ENCODE peak calls at places on chromosome 19, in four cellular contexts. R is heart left ventricle, G is endothelial cell, A is fibroblast of lung. K is an unnamed sample.

GRCh38 chr19:632228-633067 is 889 bp downstream of the POLRMT start:
- DNase-seq in R (no peak), A (peak), G (peak), K (peak)

GRCh38 chr19:19211499-19212432 is at the start of gene NCAN:
- DNase-seq in A (no peak), G (peak), R (no peak), K (no peak)

GRCh38 chr19:19485998-19486290 is 29.4 kb downstream of the TSSK6 start:
- DNase-seq in R (no peak), G (no peak), A (no peak), K (no peak)

GRCh38 chr19:54448037-54448773 is 794 bp upstream of the LENG8 start:
- DNase-seq in A (peak), G (peak), R (peak), K (no peak)

GRCh38 chr19:16637535-16637934 is 9.5 kb upstream of the MED26 start:
- DNase-seq in A (no peak), G (no peak), R (no peak), K (no peak)

GRCh38 chr19:55528030-55528801 is 8.7 kb downstream of the SBK2 start:
- DNase-seq in G (no peak), A (peak), R (no peak), K (no peak)

GRCh38 chr19:38013913-38014575 is 107.0 kb downstream of the SIPA1L3 start:
- DNase-seq in A (no peak), R (no peak), G (no peak), K (no peak)

GRCh38 chr19:7188682-7189629 is 105.3 kb downstream of the INSR start:
- DNase-seq in A (peak), R (no peak), G (peak), K (no peak)

GRCh38 chr19:18308051-18308947 is 14.6 kb downstream of the LSM4 start:
- DNase-seq in G (no peak), R (no peak), A (no peak), K (peak)

GRCh38 chr19:31297991-31298390 is 51.2 kb downstream of the TSHZ3 start:
- DNase-seq in A (no peak), G (no peak), R (no peak), K (no peak)

GRCh38 chr19:3658823-3659745 is 32.5 kb upstream of the CACTIN start:
- DNase-seq in G (no peak), R (no peak), A (no peak), K (no peak)

GRCh38 chr19:7605490-7606222 is 10.0 kb downstream of the CAMSAP3 start:
- DNase-seq in R (no peak), A (no peak), G (no peak), K (peak)

GRCh38 chr19:9139609-9140158 is 513 bp upstream of the ZNF317 start:
- DNase-seq in G (no peak), A (peak), R (no peak), K (no peak)

DNA sequence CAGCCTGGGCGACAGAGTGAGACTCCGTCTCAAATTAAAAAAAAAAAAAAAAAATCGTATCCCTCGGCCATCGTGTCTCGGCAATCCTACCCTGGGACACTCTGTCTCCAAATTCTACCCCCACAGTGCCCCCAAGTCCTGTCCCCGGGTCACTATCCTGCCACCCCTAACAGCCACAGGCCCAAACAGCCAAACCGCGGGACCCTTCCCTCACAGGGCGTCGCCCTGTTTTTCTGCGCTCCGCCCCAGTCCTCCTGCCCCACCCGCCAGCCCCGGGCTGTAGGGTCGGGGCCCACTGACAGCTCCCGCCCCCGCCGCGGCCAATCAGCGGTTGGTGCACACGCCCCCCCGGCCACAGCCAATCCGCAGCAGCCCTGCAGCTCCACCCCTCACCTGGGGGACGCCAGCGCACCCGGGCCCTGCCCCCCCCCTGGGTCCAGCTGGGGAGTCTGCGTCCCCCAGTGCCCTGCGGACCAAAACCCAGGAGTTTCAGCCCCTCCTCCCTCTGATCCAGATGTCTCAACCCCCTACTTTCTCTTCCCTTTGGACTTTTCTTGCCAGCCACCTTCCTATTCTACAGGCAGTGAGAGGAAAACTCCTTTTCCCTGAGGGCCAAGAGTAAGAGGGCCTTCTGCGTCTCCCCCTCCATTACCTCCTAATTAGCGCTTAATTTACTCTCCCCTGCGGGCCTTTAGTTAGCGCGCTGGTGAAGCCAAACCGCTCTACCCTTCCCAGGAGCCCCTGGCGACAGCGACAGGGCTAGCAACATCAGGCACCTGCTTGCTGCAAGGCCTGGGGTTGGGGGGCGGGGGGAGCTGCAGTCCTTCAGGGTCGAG is 1.5 kb upstream of the BCAT2 start:
- DNase-seq in A (peak), R (peak), G (peak), K (peak)
- TF ChIP-seq CTCF in A (no peak), R (no peak), G (no peak), K (no peak)

GRCh38 chr19:10812902-10813404 is 23.1 kb downstream of the TMED1 start:
- DNase-seq in R (peak), G (no peak), A (peak), K (no peak)
- TF ChIP-seq CTCF in R (no peak), G (no peak), A (peak), K (no peak)

DNA sequence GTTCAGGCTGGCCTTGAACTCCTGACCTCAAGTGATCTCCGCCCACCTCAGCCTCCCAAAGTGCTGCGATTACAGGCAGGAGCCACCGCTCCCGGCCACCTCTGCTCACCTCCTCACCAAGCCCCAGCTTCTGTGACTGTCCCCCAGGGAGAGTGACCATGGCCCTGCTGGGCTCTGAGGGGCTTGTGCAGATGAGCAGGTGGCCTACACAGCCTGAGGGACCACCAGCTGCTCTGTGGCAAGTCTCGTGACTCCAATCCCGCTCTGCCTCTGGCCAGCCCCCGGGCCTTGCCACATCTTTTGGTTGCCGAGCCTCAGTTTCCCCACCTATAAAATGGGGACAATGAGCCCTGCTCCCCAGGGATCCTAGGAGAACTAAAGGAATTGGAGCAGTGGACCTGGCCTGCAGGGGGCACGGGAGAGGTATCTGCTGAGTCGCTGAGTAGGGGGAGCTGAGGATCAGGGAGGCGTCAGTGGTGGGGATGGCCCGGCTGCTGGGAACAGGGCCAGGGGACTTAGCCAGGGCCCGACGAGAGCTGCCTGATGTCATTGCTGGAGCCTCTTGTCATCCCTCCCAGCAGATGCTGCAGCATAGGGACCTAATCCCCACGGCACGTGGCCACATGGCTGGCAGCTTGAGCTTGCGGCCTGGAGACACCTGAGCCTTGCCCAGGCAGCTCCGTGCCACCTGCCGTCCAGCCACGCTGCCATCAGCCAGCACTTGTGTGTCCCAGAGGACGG is 74.7 kb downstream of the GADD45B start:
- DNase-seq in R (peak), A (no peak), G (no peak), K (no peak)
- TF ChIP-seq CTCF in R (no peak), A (peak), G (no peak), K (no peak)

GRCh38 chr19:45112111-45112827 is 19.3 kb downstream of the PPP1R37 start:
- DNase-seq in G (no peak), A (no peak), R (no peak), K (no peak)
- TF ChIP-seq CTCF in G (no peak), A (no peak), R (no peak), K (no peak)

GRCh38 chr19:57560049-57560491 is 407 bp upstream of the ZNF550 start:
- DNase-seq in R (peak), G (no peak), A (peak), K (no peak)

GRCh38 chr19:57559404-57560025 is at the start of gene ZNF550:
- DNase-seq in G (peak), R (peak), A (peak), K (peak)

GRCh38 chr19:57559008-57559403 is 657 bp downstream of the ZNF550 start:
- DNase-seq in G (peak), R (peak), A (no peak), K (peak)

GRCh38 chr19:57563547-57563946 is 3.9 kb upstream of the ZNF550 start:
- DNase-seq in A (no peak), R (no peak), G (no peak), K (no peak)

GRCh38 chr19:57558525-57558924 is 1.1 kb downstream of the ZNF550 start:
- DNase-seq in G (no peak), A (peak), R (no peak), K (no peak)
- TF ChIP-seq CTCF in G (no peak), A (peak), R (no peak), K (no peak)

DNA sequence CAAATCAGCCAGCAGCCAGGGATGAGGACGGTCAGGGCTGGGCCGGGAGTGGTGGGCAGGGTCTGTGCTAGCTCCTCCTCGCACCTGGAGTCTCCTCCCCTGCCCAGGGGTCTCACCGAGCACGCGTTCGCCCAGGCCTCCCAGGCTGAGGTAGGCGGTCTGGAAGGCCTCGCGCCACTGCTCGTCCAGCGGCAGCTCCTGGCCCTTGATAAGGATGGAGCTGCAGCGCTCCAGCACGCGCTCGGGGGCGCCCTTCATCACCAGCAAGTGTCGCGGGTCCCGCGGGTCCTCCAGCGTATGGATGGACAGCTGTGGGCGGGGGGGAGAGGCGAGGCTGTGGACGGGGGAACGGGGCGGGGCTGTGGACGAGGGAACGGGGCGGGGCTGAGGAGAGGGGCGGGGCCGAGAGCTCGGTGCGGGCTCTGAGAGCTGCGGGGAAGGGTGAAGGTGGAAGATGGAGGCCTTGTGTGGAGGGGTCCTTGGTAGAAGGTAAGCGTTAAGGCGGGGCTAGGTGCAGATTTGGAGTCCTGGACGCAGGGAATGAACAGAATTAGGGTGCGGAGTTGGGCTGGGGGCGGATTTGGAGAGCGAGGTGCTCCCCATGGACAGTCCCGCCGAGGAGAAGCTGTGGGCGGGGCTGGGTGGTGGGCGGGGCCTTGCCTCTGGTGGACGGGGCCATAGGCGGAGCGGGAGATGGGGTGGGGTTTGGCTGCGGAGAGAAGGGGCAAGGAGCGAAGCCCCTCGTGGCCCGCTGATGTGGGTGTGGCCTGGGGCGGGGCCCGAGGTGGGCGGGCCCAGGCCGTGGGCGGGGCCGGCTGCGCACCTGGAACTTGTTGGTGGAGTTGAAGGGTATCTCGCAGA is 5.7 kb downstream of the ATP4A start:
- DNase-seq in A (peak), G (peak), R (peak), K (peak)
- TF ChIP-seq CTCF in A (no peak), G (no peak), R (no peak), K (peak)

DNA sequence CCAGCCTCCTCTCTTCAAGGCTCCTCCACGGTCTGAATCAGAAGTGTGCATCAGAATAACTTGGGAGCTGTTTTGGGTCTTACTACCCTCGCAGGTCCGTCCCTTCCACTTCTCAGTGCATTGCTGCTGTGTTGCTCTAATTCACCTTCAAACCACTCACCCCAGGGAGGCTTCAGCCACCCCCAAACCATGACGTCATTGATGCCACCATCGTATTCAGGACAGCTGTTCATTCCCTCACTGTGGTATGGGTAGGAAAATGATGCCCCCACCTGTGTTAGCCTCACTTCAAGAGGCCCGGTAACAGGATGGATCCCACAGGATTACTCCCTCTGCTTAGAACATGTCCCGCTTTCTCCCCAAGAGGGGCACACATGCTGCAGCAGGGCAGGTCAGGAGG is 1005.7 kb downstream of the UQCRFS1 start:
- DNase-seq in A (no peak), G (no peak), R (no peak), K (no peak)
- TF ChIP-seq CTCF in A (no peak), G (no peak), R (no peak), K (no peak)

DNA sequence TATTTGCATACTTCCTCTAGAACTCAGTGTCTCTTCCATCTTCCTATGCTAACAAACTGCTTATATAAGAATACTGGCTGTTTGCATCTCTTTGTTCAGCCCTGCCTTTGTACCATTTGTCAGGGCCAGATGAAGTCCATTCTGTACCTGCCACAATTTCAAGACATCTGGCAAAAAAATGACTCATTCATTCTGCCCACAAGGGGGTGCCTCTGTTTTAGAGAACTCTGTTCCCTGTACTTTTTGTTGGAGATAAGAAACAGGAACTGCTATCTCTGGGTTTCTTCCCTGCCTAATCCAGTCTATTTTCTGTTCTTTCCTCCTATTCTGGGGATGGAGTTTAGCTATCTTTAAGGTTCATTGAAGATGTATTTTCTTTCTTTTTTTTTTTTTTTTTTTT is 23.0 kb downstream of the ZNF568 start:
- DNase-seq in R (no peak), A (no peak), G (no peak), K (no peak)
- TF ChIP-seq CTCF in R (no peak), A (no peak), G (no peak), K (no peak)

K was measured in GM10248.